ENCODE peak calls at places on chromosomes 1 and 21, in five cellular contexts. W, Y, M, Q and P are unnamed samples.

GRCh38 chr1:10943991-10944730 is 68.3 kb upstream of the TARDBP start:
- DNase-seq in W (peak; percentile 34), Y (peak; percentile 51), M (no peak), Q (peak; percentile 3), P (no peak)

GRCh38 chr1:201245082-201245481 is 38.2 kb upstream of the PKP1 start:
- DNase-seq in W (no peak), Y (no peak), M (no peak), Q (peak; percentile 69), P (no peak)

GRCh38 chr21:25960423-25960822 is 210.1 kb downstream of the APP start:
- DNase-seq in W (no peak), Y (no peak), M (peak; percentile 78), Q (no peak), P (no peak)

GRCh38 chr1:181676269-181676668 is 193.0 kb downstream of the CACNA1E start:
- DNase-seq in W (peak; percentile 23), Y (no peak), M (peak; percentile 70), Q (peak; percentile 32), P (no peak)

GRCh38 chr21:42844411-42845113 is 34.8 kb downstream of the WDR4 start:
- DNase-seq in W (no peak), Y (peak; percentile 78), M (no peak), Q (no peak), P (peak; percentile 47)

GRCh38 chr1:201432814-201433213 is 11.3 kb upstream of the TNNI1 start:
- DNase-seq in W (no peak), Y (no peak), M (no peak), Q (no peak), P (no peak)

GRCh38 chr1:154420172-154420571 is 15.0 kb downstream of the IL6R start:
- DNase-seq in W (peak; percentile 90), Y (peak; percentile 84), M (no peak), Q (peak; percentile 91), P (peak; percentile 95)

GRCh38 chr1:246513619-246514343 is 6.7 kb upstream of the SMYD3 start:
- DNase-seq in W (no peak), Y (no peak), M (no peak), Q (no peak), P (peak; percentile 75)

GRCh38 chr1:12454406-12455391 is 163.3 kb downstream of the DHRS3 start:
- DNase-seq in W (peak; percentile 52), Y (no peak), M (no peak), Q (peak; percentile 57), P (no peak)

GRCh38 chr1:241157435-241157834 is 199.6 kb downstream of the RGS7 start:
- DNase-seq in W (no peak), Y (no peak), M (no peak), Q (no peak), P (no peak)

GRCh38 chr1:161173711-161174110 is 3.6 kb downstream of the B4GALT3 start:
- DNase-seq in W (no peak), Y (no peak), M (no peak), Q (no peak), P (no peak)
- H3K27ac ChIP-seq in W (peak overlapping the region; percentile 80), Y (peak overlapping the region; percentile 5), M (no peak overlapping the region), Q (no peak overlapping the region), P (peak overlapping the region; percentile 54)

DNA sequence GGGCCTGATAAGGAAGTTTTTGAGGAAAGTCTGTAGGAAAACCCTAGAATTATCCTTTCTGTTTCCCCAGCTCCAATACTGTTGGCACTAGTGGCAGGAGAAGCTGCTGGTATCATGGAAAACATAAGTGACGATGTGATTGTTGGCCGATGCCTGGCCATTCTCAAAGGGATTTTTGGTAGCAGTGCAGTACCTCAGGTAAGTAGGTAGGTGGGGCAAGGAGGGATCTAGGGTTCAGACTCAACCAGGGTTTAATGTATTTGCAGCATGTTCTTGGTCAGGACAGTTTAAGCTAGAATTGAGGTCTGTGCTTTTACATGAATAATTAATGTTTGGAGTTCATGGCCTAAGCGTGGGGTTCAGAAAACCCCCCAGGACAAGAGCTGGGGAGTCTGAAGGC is 62.1 kb downstream of the KDM1A start:
- DNase-seq in W (no peak), Y (no peak), M (peak; percentile 27), Q (peak; percentile 21), P (no peak)
- TF ChIP-seq CTCF in W (peak; percentile 8), Y (no peak), M (peak; percentile 43), Q (peak; percentile 51), P (no peak)

GRCh38 chr1:26544156-26544555 is 14.6 kb downstream of the RPS6KA1 start:
- DNase-seq in W (no peak), Y (no peak), M (no peak), Q (no peak), P (no peak)
- H3K4me3 ChIP-seq in W (no peak overlapping the region), Y (peak overlapping the region; percentile 43), M (no peak overlapping the region), Q (no peak overlapping the region), P (no peak overlapping the region)

GRCh38 chr21:41680444-41681335 is 86.2 kb downstream of the RIPK4 start:
- DNase-seq in W (no peak), Y (no peak), M (no peak), Q (peak; percentile 71), P (no peak)
- H3K27ac ChIP-seq in W (no peak overlapping the region), Y (peak overlapping the region; percentile 60), M (no peak overlapping the region), Q (peak overlapping the region; percentile 98), P (peak overlapping the region; percentile 93)

GRCh38 chr21:44514218-44514520 is 25.8 kb downstream of the KRTAP10-1 start:
- DNase-seq in W (no peak), Y (peak; percentile 40), M (no peak), Q (no peak), P (no peak)
- TF ChIP-seq CTCF in W (no peak), Y (no peak), M (no peak), Q (no peak), P (no peak)

DNA sequence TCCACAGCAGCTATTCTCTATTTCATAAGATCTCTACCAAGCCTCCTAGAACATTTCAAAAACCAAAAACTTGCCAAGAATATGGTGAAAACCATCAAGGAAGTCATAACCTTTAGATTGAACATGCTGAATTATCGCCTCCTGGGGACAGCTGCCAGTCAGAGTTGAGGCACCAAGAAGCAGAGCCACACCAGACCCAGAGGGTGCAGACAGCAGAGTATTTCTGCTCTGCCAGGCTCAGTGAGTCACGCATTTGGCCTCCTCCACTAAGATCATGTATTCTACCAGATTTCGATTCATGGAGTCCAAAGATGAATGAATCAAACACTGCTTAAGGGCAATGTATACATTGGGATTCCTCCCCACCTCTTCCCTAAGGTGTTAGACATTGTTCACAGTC is 2.1 kb downstream of the F3 start:
- DNase-seq in W (no peak), Y (no peak), M (no peak), Q (peak; percentile 86), P (no peak)
- H3K4me3 ChIP-seq in W (peak overlapping the region; percentile 87), Y (peak overlapping the region; percentile 79), M (no peak overlapping the region), Q (peak overlapping the region; percentile 78), P (peak overlapping the region; percentile 66)